ENCODE peak calls at places on chromosome 3, in five cellular contexts. D is effector memory CD8-positive, alpha-beta T cell; E is NCI-H524; U is HTR-8/SVneo; J is mammary epithelial cell. N is an unnamed sample.

GRCh38 chr3:141294848-141295247 is 63.2 kb downstream of the PXYLP1 start:
- DNase-seq in J (peak), U (peak), E (no peak), D (no peak), N (no peak)

GRCh38 chr3:85007195-85008094 is 48.7 kb downstream of the CADM2 start:
- DNase-seq in E (no peak), U (no peak), D (no peak), J (no peak), N (no peak)

GRCh38 chr3:63706321-63707085 is 54.0 kb downstream of the SNTN start:
- DNase-seq in U (no peak), J (peak), D (no peak), E (no peak), N (no peak)

GRCh38 chr3:126737527-126737926 is 33.5 kb downstream of the CHCHD6 start:
- DNase-seq in E (no peak), J (no peak), D (no peak), U (no peak), N (no peak)

GRCh38 chr3:111610189-111610588 is 15.0 kb upstream of the ZBED2 start:
- DNase-seq in E (no peak), D (peak), U (no peak), J (peak), N (no peak)

GRCh38 chr3:64316971-64317370 is 91.7 kb upstream of the PRICKLE2 start:
- DNase-seq in D (no peak), J (peak), E (no peak), U (no peak), N (no peak)

GRCh38 chr3:190229632-190230424 is 92.4 kb downstream of the CLDN1 start:
- DNase-seq in J (peak), U (no peak), E (no peak), D (no peak), N (no peak)

GRCh38 chr3:119726909-119727308 is 24.1 kb downstream of the CFAP91 start:
- DNase-seq in D (no peak), U (no peak), J (no peak), E (no peak), N (no peak)

GRCh38 chr3:43499256-43499655 is 122.6 kb downstream of the ANO10 start:
- DNase-seq in J (no peak), U (no peak), D (no peak), E (no peak), N (no peak)

GRCh38 chr3:47412842-47413520 is 32.2 kb downstream of the PTPN23 start:
- DNase-seq in U (no peak), D (no peak), E (no peak), J (no peak), N (no peak)

GRCh38 chr3:7581831-7582230 is 720.9 kb downstream of the GRM7 start:
- DNase-seq in J (no peak), D (no peak), E (no peak), U (no peak), N (no peak)

GRCh38 chr3:26452363-26452762 is 170.2 kb upstream of the LRRC3B start:
- DNase-seq in J (no peak), E (no peak), U (no peak), D (no peak), N (no peak)

GRCh38 chr3:177419904-177420601 is 222.8 kb upstream of the TBL1XR1 start:
- DNase-seq in D (no peak), E (no peak), U (peak), J (no peak), N (no peak)

GRCh38 chr3:115698851-115699535 is 75.7 kb downstream of the GAP43 start:
- DNase-seq in D (no peak), E (peak), U (no peak), J (peak), N (no peak)

GRCh38 chr3:55555866-55556621 is 68.9 kb upstream of the WNT5A start:
- DNase-seq in J (no peak), U (no peak), D (no peak), E (no peak), N (no peak)

GRCh38 chr3:160564949-160565441 is 376 bp downstream of the KPNA4 start:
- DNase-seq in J (peak), U (peak), E (peak), D (no peak), N (peak)

GRCh38 chr3:191502583-191502982 is 41.6 kb downstream of the PYDC2 start:
- DNase-seq in E (peak), D (no peak), U (peak), J (no peak), N (peak)

GRCh38 chr3:11808231-11808630 is 38.5 kb downstream of the TAMM41 start:
- DNase-seq in U (no peak), J (no peak), E (no peak), D (no peak), N (no peak)

GRCh38 chr3:125128861-125129501 is 73.2 kb upstream of the HEG1 start:
- DNase-seq in U (no peak), E (peak), J (peak), D (no peak), N (no peak)

GRCh38 chr3:166444756-166445155 is 607.5 kb upstream of the BCHE start:
- DNase-seq in E (no peak), J (peak), D (no peak), U (no peak), N (no peak)

GRCh38 chr3:168024537-168024941 is 71.2 kb downstream of the GOLIM4 start:
- DNase-seq in D (no peak), E (peak), U (no peak), J (peak), N (peak)

GRCh38 chr3:26484140-26484539 is 138.4 kb upstream of the LRRC3B start:
- DNase-seq in E (peak), J (no peak), D (no peak), U (peak), N (no peak)

GRCh38 chr3:197239857-197240256 is 58.6 kb downstream of the DLG1 start:
- DNase-seq in J (no peak), E (no peak), D (no peak), U (no peak), N (no peak)

GRCh38 chr3:53599780-53600179 is 105.4 kb downstream of the CACNA1D start:
- DNase-seq in D (no peak), E (no peak), U (no peak), J (no peak), N (no peak)

GRCh38 chr3:170752571-170753155 is 117.3 kb downstream of the RPL22L1 start:
- DNase-seq in U (no peak), D (no peak), E (no peak), J (peak), N (no peak)

GRCh38 chr3:56693750-56694149 is 10.7 kb upstream of the TASOR start:
- DNase-seq in E (no peak), D (no peak), J (no peak), U (no peak), N (no peak)

GRCh38 chr3:39541917-39542329 is 74.4 kb downstream of the MOBP start:
- DNase-seq in J (no peak), U (peak), D (no peak), E (peak), N (peak)

GRCh38 chr3:28994161-28994905 is 286.5 kb upstream of the RBMS3 start:
- DNase-seq in U (no peak), J (peak), D (no peak), E (peak), N (no peak)

GRCh38 chr3:52570076-52570475 is 33.7 kb downstream of the UQCC5 start:
- DNase-seq in D (no peak), J (no peak), U (no peak), E (no peak), N (no peak)

GRCh38 chr3:66856555-66856954 is 141.6 kb upstream of the KBTBD8 start:
- DNase-seq in U (no peak), E (no peak), J (no peak), D (no peak), N (no peak)

GRCh38 chr3:43866529-43867353 is 176.0 kb downstream of the ABHD5 start:
- DNase-seq in J (peak), U (peak), D (no peak), E (no peak), N (no peak)

GRCh38 chr3:121063628-121064027 is 155.6 kb downstream of the STXBP5L start:
- DNase-seq in U (no peak), J (no peak), E (no peak), D (no peak), N (no peak)

GRCh38 chr3:60542981-60543380 is 708.3 kb downstream of the FHIT start:
- DNase-seq in U (no peak), E (no peak), D (no peak), J (no peak), N (no peak)

GRCh38 chr3:59300727-59301134 is 250.9 kb upstream of the CFAP20DC start:
- DNase-seq in D (no peak), U (no peak), J (peak), E (no peak), N (no peak)

GRCh38 chr3:126555795-126556636 is 2.7 kb downstream of the C3orf22 start:
- DNase-seq in J (no peak), U (no peak), E (no peak), D (no peak), N (no peak)

GRCh38 chr3:37218206-37218605 is 43.8 kb upstream of the LRRFIP2 start:
- DNase-seq in U (no peak), E (no peak), J (no peak), D (no peak), N (no peak)

GRCh38 chr3:48919215-48920138 is 835 bp downstream of the ARIH2 start:
- DNase-seq in E (peak), U (peak), D (peak), J (peak), N (peak)

GRCh38 chr3:10927551-10927950 is 65.0 kb upstream of the SLC6A1 start:
- DNase-seq in D (no peak), E (no peak), J (peak), U (no peak), N (no peak)

GRCh38 chr3:70980646-70981031 is 602.9 kb downstream of the FOXP1 start:
- DNase-seq in J (no peak), U (no peak), E (no peak), D (no peak), N (no peak)